ENCODE peak calls at places on chromosomes 16 and 17, in four cellular contexts. O is stomach, V is IMR-90, U is ovary. T is an unnamed sample.

GRCh38 chr17:58330544-58330996 is 2.0 kb upstream of the TSPOAP1 start:
- DNase-seq in O (no peak), V (no peak), U (no peak), T (no peak)

GRCh38 chr16:5024632-5025031 is 9.1 kb downstream of the NAGPA start:
- DNase-seq in O (peak), V (no peak), U (no peak), T (no peak)

GRCh38 chr17:44606658-44607057 is 49.4 kb downstream of the FZD2 start:
- DNase-seq in O (no peak), V (no peak), U (no peak), T (no peak)

GRCh38 chr17:4980644-4981216 is 6.7 kb downstream of the CAMTA2 start:
- DNase-seq in O (no peak), V (peak), U (no peak), T (no peak)

GRCh38 chr17:42814633-42815399 is 9.3 kb downstream of the BECN1 start:
- DNase-seq in O (no peak), V (peak), U (no peak), T (no peak)

GRCh38 chr16:11595908-11596504 is 9.3 kb upstream of the LITAF start:
- DNase-seq in O (no peak), V (no peak), U (no peak), T (no peak)

GRCh38 chr16:14101415-14101814 is 30.3 kb downstream of the MRTFB start:
- DNase-seq in O (no peak), V (no peak), U (no peak), T (no peak)

GRCh38 chr17:14986127-14986526 is 279.0 kb downstream of the PMP22 start:
- DNase-seq in O (no peak), V (peak), U (no peak), T (no peak)

GRCh38 chr16:8569650-8570338 is 20.5 kb downstream of the TMEM114 start:
- DNase-seq in O (no peak), V (no peak), U (no peak), T (no peak)

GRCh38 chr16:75264531-75264998 is 13.1 kb upstream of the BCAR1 start:
- DNase-seq in O (no peak), V (peak), U (peak), T (no peak)

GRCh38 chr17:39822051-39822450 is 42.1 kb downstream of the IKZF3 start:
- DNase-seq in O (no peak), V (no peak), U (no peak), T (no peak)

GRCh38 chr17:43026610-43027009 is 1.6 kb downstream of the RND2 start:
- DNase-seq in O (no peak), V (no peak), U (no peak), T (no peak)

GRCh38 chr17:7280519-7281073 is 922 bp upstream of the SLC2A4 start:
- DNase-seq in O (peak), V (peak), U (peak), T (peak)
- TF ChIP-seq POLR2A in O (no peak), V (peak), U (peak), T (no peak)

GRCh38 chr17:31094600-31095238 is at the start of gene NF1:
- DNase-seq in O (peak), V (peak), U (peak), T (peak)
- TF ChIP-seq POLR2A in O (no peak), V (peak), U (peak), T (no peak)

GRCh38 chr17:29007456-29008455 is 1.9 kb upstream of the SEZ6 start:
- DNase-seq in O (no peak), V (peak), U (no peak), T (no peak)

GRCh38 chr17:29004081-29004692 is 1.6 kb downstream of the SEZ6 start:
- DNase-seq in O (no peak), V (peak), U (no peak), T (no peak)

GRCh38 chr17:29005936-29006438 is at the start of gene SEZ6:
- DNase-seq in O (peak), V (peak), U (peak), T (no peak)

GRCh38 chr17:29003289-29003688 is 2.5 kb downstream of the SEZ6 start:
- DNase-seq in O (no peak), V (no peak), U (no peak), T (no peak)

DNA sequence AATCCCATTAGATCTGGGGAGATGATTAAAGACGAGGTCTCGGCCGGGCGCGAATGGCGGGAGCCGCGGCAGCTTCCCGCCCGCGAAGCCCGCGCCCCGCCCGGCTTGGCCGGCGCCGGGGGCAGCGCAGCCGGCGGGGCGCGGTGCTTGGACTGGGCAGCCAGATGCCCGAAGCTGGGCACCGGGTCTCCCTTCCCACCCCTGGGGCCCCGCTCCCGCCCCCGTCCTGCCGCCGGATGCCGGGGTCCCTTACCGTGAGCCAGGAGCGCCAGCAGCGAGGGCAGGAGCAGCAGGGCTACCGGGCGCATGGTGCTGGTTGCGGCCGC is 308 bp downstream of the SEZ6 start:
- DNase-seq in O (no peak), V (no peak), U (no peak), T (no peak)
- TF ChIP-seq POLR2A in O (no peak), V (no peak), U (no peak), T (no peak)

GRCh38 chr17:81535007-81535328 is 6.8 kb downstream of the FSCN2 start:
- DNase-seq in O (no peak), V (no peak), U (no peak), T (no peak)
- TF ChIP-seq POLR2A in O (no peak), V (no peak), U (no peak), T (no peak)

GRCh38 chr17:19013806-19014627 is 9.5 kb upstream of the FAM83G start:
- DNase-seq in O (no peak), V (no peak), U (no peak), T (no peak)

GRCh38 chr17:19016297-19016696 is 11.7 kb upstream of the FAM83G start:
- DNase-seq in O (no peak), V (no peak), U (no peak), T (no peak)

GRCh38 chr17:19013226-19013625 is 8.7 kb upstream of the FAM83G start:
- DNase-seq in O (no peak), V (no peak), U (no peak), T (no peak)

GRCh38 chr17:19015428-19015827 is 10.9 kb upstream of the FAM83G start:
- DNase-seq in O (no peak), V (no peak), U (no peak), T (no peak)

GRCh38 chr17:19014628-19015215 is 10.2 kb upstream of the FAM83G start:
- DNase-seq in O (no peak), V (no peak), U (no peak), T (no peak)
- TF ChIP-seq POLR2A in O (no peak), V (no peak), U (no peak), T (no peak)

GRCh38 chr16:84647830-84648594 is at the start of gene KLHL36:
- DNase-seq in O (peak), V (no peak), U (peak), T (peak)

GRCh38 chr16:84648595-84649510 is 542 bp downstream of the KLHL36 start:
- DNase-seq in O (peak), V (no peak), U (peak), T (peak)

GRCh38 chr16:84652565-84652964 is 4.3 kb downstream of the KLHL36 start:
- DNase-seq in O (no peak), V (no peak), U (no peak), T (no peak)

GRCh38 chr16:84650062-84650991 is 2.0 kb downstream of the KLHL36 start:
- DNase-seq in O (no peak), V (peak), U (no peak), T (no peak)

DNA sequence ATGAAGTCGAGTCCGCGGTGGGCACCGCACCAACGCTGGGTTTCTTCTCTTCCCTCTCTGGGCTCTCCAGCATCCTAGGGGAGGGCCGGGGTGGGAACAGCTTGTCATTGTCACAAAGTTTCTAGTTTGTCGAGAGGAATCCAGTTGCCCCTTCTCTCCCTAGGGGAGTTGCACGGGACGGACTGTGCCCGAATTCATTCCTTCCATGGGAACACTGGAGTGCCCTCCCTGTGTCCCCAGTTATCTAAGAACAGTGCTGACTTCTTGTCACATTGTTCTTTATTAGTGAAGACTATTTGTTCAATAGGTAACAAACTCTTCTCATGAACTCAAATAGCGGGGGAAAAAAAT is 1.2 kb downstream of the KLHL36 start:
- DNase-seq in O (no peak), V (no peak), U (no peak), T (no peak)
- TF ChIP-seq POLR2A in O (no peak), V (no peak), U (no peak), T (no peak)

DNA sequence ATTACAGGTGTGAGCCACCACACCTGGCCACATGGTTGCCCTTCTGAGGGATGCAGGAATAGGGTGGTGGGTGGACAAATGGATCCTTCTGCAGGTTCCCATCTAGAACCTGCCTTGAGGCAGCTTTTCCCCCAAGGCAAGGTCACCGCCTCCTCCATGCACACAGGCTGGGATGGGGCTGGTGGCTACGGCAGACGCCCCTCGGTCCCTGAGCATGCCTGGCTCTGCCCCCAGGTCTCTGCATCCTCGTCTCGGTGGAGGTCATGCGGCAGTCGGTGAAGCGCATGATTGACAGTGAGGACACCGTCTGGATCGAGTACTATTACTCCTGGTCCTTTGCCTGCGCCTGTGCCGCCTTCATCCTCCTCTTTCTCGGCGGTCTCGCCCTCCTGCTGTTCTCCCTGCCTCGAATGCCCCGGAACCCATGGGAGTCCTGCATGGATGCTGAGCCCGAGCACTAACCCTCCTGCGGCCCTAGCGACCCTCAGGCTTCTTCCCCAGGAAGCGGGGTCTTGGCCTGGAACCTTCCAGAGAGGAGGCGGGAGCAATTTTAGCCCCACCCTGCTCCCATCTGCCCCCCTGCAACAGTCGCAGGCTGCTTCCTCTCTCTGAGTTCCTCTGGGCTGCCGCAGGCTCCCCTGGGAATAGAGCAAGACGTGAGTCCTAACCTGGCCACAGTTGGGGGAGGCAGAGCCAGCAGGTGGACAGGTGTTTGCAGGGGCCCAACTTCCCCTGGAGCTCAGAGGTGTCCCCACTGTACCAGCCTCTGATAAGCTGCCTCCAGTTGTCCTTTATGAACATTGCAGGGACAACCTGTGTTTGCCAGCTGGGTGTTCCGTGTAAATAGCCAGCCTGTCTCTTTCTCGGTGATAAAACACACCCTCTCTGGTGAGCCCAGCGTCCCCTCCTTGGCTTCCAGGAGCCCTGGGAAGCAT is 11.7 kb downstream of the CACNG1 start:
- DNase-seq in O (no peak), V (no peak), U (no peak), T (peak)
- TF ChIP-seq POLR2A in O (no peak), V (no peak), U (no peak), T (no peak)

DNA sequence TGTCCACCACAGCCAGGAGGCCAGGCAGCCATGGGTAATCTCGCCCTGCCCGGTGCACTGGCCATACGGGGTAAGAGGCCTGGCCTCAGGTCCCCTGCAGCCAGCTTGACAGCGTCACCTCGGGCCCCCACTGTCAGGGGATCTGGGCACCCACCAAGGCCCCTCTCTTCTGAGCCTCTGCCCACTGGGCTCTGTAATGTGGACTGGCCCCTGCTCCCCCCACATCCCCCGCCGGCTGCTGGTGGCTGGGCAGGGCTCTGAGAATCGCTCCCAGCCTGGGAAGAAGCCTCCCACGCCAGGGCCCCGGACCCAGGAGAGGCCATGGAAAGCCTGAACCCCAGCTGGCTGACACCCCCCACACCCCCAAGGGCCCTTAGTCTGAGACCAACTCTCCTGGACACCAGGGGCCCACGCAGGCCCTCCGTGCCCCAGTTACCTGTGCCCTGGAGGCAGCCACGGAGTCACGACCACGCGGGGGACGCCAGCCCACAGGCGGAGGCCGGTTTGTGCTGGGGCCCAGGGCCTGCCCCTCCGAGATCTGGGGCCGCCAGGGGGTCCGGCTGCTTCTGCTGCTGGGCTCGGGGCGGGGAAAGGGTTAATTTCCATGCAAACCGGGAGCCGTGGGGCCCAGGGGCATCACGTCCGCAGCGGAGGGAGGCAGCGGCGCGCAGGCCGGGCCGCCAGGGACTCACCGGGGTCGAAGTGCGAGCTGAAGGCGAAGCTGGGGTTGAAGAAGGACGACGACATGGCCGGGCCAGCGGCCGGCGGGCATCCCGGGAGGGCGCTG is at the start of gene PVALEF:
- DNase-seq in O (no peak), V (no peak), U (no peak), T (no peak)
- TF ChIP-seq POLR2A in O (no peak), V (no peak), U (no peak), T (no peak)

DNA sequence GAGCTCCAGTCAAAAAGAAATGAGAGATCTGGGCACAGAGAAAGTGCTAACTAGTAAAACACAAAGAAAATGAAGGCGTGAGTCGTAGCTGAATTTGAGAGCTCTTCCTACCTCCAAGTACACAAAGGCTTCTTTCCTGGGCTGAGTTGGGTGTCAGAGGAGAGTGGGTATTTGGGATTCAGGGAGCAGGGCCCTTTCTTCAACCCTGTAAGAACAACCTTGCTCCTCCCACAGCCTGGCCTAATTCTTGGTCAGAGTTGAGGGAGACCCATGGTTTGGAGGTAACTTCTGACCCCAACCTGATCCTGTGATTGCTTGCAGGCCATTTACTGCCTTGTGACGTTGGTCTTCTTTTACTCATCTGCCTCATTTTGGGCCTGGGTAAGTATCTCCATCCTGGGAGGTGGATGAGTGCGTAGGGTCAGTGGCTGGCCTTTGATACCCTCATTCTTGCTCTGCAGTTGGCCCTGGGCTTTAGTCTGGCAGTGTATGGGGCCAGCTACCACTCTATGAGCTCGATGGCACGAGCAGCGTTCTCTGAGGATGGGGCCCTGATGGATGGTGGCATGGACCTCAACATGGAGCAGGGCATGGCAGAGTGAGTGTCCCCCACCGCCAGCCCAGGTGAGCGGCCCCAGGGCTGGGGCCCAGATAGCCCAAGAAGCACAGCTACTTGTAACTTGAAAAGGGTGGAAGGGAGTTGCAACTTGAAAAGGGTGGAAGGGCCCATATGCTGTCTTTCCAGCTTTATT is 1.3 kb downstream of the TMEM208 start:
- DNase-seq in O (no peak), V (no peak), U (no peak), T (no peak)
- TF ChIP-seq POLR2A in O (no peak), V (no peak), U (no peak), T (no peak)

GRCh38 chr16:28835864-28836760 is 10.0 kb downstream of the TUFM start:
- DNase-seq in O (no peak), V (no peak), U (no peak), T (no peak)
- TF ChIP-seq POLR2A in O (no peak), V (no peak), U (no peak), T (no peak)